ENCODE peak calls at places on chromosome 1, in eight cellular contexts. L is GOT3, K is NCI-H1092 treated with DMSO at 0.1 percent for 48 hours, P is 8988T, C is K562, F is GM23248, E is transverse colon, U is HT1080. Y is an unnamed sample.

GRCh38 chr1:89990976-89991831 is 3.7 kb upstream of the ZNF326 start:
- DNase-seq in C (no peak), P (no peak), L (no peak), F (peak), U (peak), E (no peak), K (no peak), Y (no peak)

GRCh38 chr1:100773444-100773843 is 53.9 kb downstream of the VCAM1 start:
- DNase-seq in U (no peak), E (no peak), P (no peak), L (no peak), C (no peak), K (no peak), F (peak), Y (no peak)

GRCh38 chr1:219329606-219330005 is 155.9 kb downstream of the LYPLAL1 start:
- DNase-seq in L (no peak), E (no peak), K (no peak), P (no peak), F (peak), U (peak), C (no peak), Y (no peak)

GRCh38 chr1:11473635-11474034 is 5.3 kb upstream of the DISP3 start:
- DNase-seq in P (peak), L (no peak), C (peak), K (no peak), U (no peak), F (peak), E (no peak), Y (no peak)

GRCh38 chr1:212442408-212442807 is 9.7 kb downstream of the NENF start:
- DNase-seq in C (no peak), P (no peak), U (no peak), K (no peak), E (no peak), L (no peak), F (no peak), Y (no peak)

GRCh38 chr1:241482761-241483250 is 36.7 kb downstream of the FH start:
- DNase-seq in F (peak), P (no peak), K (no peak), U (peak), C (no peak), L (no peak), E (no peak), Y (no peak)

GRCh38 chr1:55064861-55065263 is 25.5 kb downstream of the PCSK9 start:
- DNase-seq in K (peak), L (no peak), U (no peak), P (no peak), F (peak), E (no peak), C (no peak), Y (no peak)

GRCh38 chr1:121516279-121516967 is 331.6 kb downstream of the SRGAP2C start:
- DNase-seq in P (no peak), E (peak), F (no peak), C (no peak), U (peak), K (no peak), L (no peak), Y (no peak)

GRCh38 chr1:56095924-56096655 is 483.3 kb downstream of the PLPP3 start:
- DNase-seq in E (peak), K (no peak), U (peak), L (no peak), C (no peak), P (no peak), F (peak), Y (peak)

GRCh38 chr1:64320470-64320869 is 117.0 kb downstream of the UBE2U start:
- DNase-seq in E (no peak), L (no peak), P (no peak), F (peak), U (peak), K (no peak), C (no peak), Y (no peak)

GRCh38 chr1:22520871-22521270 is 42.4 kb upstream of the EPHA8 start:
- DNase-seq in P (no peak), E (no peak), K (no peak), F (no peak), C (no peak), U (no peak), L (no peak), Y (no peak)

GRCh38 chr1:206050655-206051235 is 2.2 kb upstream of the RHEX start:
- DNase-seq in L (no peak), U (no peak), E (peak), P (no peak), C (no peak), K (no peak), F (no peak), Y (no peak)

GRCh38 chr1:201751872-201752271 is 77.1 kb upstream of the IPO9 start:
- DNase-seq in K (no peak), F (peak), E (no peak), P (no peak), C (no peak), U (no peak), L (no peak), Y (no peak)

GRCh38 chr1:109904105-109904817 is 6.4 kb upstream of the CSF1 start:
- DNase-seq in U (peak), K (no peak), C (no peak), E (no peak), L (no peak), P (no peak), F (peak), Y (peak)

GRCh38 chr1:91120421-91120820 is 98.6 kb upstream of the ZNF644 start:
- DNase-seq in C (no peak), E (peak), P (no peak), K (no peak), F (no peak), U (no peak), L (no peak), Y (no peak)

GRCh38 chr1:170407138-170407537 is 124.8 kb upstream of the GORAB start:
- DNase-seq in L (no peak), C (no peak), U (no peak), K (no peak), F (peak), E (no peak), P (no peak), Y (no peak)

GRCh38 chr1:11682799-11683198 is 1.9 kb upstream of the MAD2L2 start:
- DNase-seq in C (no peak), E (no peak), U (no peak), L (no peak), P (no peak), K (no peak), F (peak), Y (no peak)

GRCh38 chr1:66696771-66697170 is 55.5 kb upstream of the DYNLT5 start:
- DNase-seq in U (no peak), K (peak), C (no peak), F (no peak), P (no peak), L (no peak), E (no peak), Y (no peak)

GRCh38 chr1:183730107-183730724 is 74.7 kb upstream of the RGL1 start:
- DNase-seq in K (no peak), F (no peak), E (no peak), L (no peak), U (no peak), P (no peak), C (no peak), Y (no peak)

GRCh38 chr1:98668733-98669132 is 7.2 kb downstream of the SNX7 start:
- DNase-seq in L (no peak), C (no peak), U (no peak), K (no peak), P (no peak), F (peak), E (no peak), Y (no peak)

GRCh38 chr1:80417651-80418050 is 1383.1 kb upstream of the ADGRL2 start:
- DNase-seq in E (no peak), U (peak), C (no peak), K (no peak), L (no peak), F (peak), P (no peak), Y (no peak)

GRCh38 chr1:43521078-43521477 is 9.6 kb upstream of the PTPRF start:
- DNase-seq in E (no peak), U (no peak), C (no peak), K (no peak), F (no peak), P (no peak), L (no peak), Y (no peak)

GRCh38 chr1:154784924-154785531 is 85.1 kb downstream of the KCNN3 start:
- DNase-seq in L (no peak), K (no peak), F (no peak), E (no peak), U (no peak), C (no peak), P (no peak), Y (no peak)